ENCODE peak calls at places on chromosomes 4 and X, in seven cellular contexts. I is uterus; N is HL-60; F is tibial nerve; O is AG04449; P is naive thymus-derived CD8-positive, alpha-beta T cell; R is neural progenitor cell. T is an unnamed sample.

GRCh38 chr4:176896211-176896610 is 103.5 kb upstream of the VEGFC start:
- DNase-seq in F (no peak), P (no peak), I (no peak), O (no peak), R (no peak), N (no peak), T (no peak)

GRCh38 chr4:163167333-163167626 is 590 bp upstream of the NAF1 start:
- DNase-seq in N (no peak), R (no peak), I (no peak), O (no peak), P (no peak), F (peak), T (no peak)

GRCh38 chr4:92305148-92305877 is 1.5 kb downstream of the GRID2 start:
- DNase-seq in F (no peak), P (no peak), I (no peak), O (no peak), N (peak), R (peak), T (peak)

GRCh38 chr4:21012851-21013331 is 312.6 kb downstream of the PACRGL start:
- DNase-seq in N (no peak), P (no peak), R (no peak), F (no peak), I (no peak), O (no peak), T (no peak)

GRCh38 chrX:112233164-112233563 is 150.6 kb upstream of the TRPC5 start:
- DNase-seq in R (no peak), N (no peak), F (no peak), O (no peak), I (no peak), P (no peak), T (no peak)

GRCh38 chrX:96692454-96692853 is 7.8 kb downstream of the DIAPH2 start:
- DNase-seq in N (no peak), R (no peak), I (no peak), O (no peak), F (no peak), P (no peak), T (no peak)

GRCh38 chr4:8742546-8742945 is 129.1 kb downstream of the HMX1 start:
- DNase-seq in F (no peak), N (no peak), I (no peak), P (no peak), R (no peak), O (no peak), T (no peak)

GRCh38 chrX:77275392-77275791 is 171.8 kb upstream of the FGF16 start:
- DNase-seq in I (no peak), F (no peak), O (no peak), P (no peak), N (no peak), R (no peak), T (no peak)

GRCh38 chrX:50813843-50814661 is at the start of gene SHROOM4:
- DNase-seq in R (peak), F (peak), P (no peak), N (no peak), I (peak), O (no peak), T (peak)

GRCh38 chr4:76898385-76898692 is 395 bp upstream of the SOWAHB start:
- DNase-seq in I (no peak), R (no peak), P (no peak), F (no peak), N (no peak), O (no peak), T (no peak)

GRCh38 chr4:101022151-101023024 is 324.9 kb downstream of the PPP3CA start:
- DNase-seq in F (no peak), O (no peak), I (no peak), P (no peak), N (no peak), R (no peak), T (no peak)

GRCh38 chrX:134547047-134547679 is 87.2 kb downstream of the HPRT1 start:
- DNase-seq in R (no peak), P (no peak), F (no peak), I (no peak), O (no peak), N (no peak), T (no peak)

GRCh38 chr4:113434247-113434587 is 327.3 kb downstream of the CAMK2D start:
- DNase-seq in O (no peak), R (no peak), I (no peak), P (no peak), N (no peak), F (no peak), T (peak)

GRCh38 chr4:83217721-83218522 is 66.7 kb downstream of the COQ2 start:
- DNase-seq in F (no peak), O (no peak), P (peak), R (no peak), N (peak), I (no peak), T (peak)

GRCh38 chr4:130849985-130850632 is 1754.2 kb downstream of the C4orf33 start:
- DNase-seq in P (no peak), F (no peak), N (no peak), I (no peak), O (no peak), R (no peak), T (peak)

GRCh38 chrX:9790866-9791265 is 4.6 kb downstream of the SHROOM2 start:
- DNase-seq in P (no peak), O (no peak), I (no peak), R (no peak), N (no peak), F (no peak), T (no peak)

GRCh38 chrX:26445288-26445687 is 229.3 kb downstream of the MAGEB5 start:
- DNase-seq in O (no peak), P (no peak), N (no peak), F (no peak), I (no peak), R (no peak), T (no peak)

GRCh38 chr4:677431-678293 is 3.3 kb downstream of the MYL5 start:
- DNase-seq in O (no peak), P (no peak), I (no peak), N (no peak), F (no peak), R (no peak), T (peak)